ENCODE peak calls at places on chromosome 14, in eight cellular contexts. B, J, A, C, T, H, M and V are unnamed samples.

GRCh38 chr14:65002586-65003210 is 16.0 kb downstream of the FNTB start:
- DNase-seq in B (peak), J (no peak), A (no peak), C (no peak), T (no peak), H (no peak), M (no peak), V (no peak)

GRCh38 chr14:103128631-103129300 is 5.5 kb downstream of the TNFAIP2 start:
- DNase-seq in B (no peak), J (no peak), A (no peak), C (no peak), T (peak), H (peak), M (no peak), V (no peak)

GRCh38 chr14:98994571-98994970 is 277.4 kb downstream of the BCL11B start:
- DNase-seq in B (no peak), J (no peak), A (no peak), C (no peak), T (no peak), H (no peak), M (no peak), V (no peak)

GRCh38 chr14:34501997-34502396 is 37.5 kb downstream of the EAPP start:
- DNase-seq in B (peak), J (no peak), A (no peak), C (no peak), T (no peak), H (no peak), M (no peak), V (no peak)

GRCh38 chr14:74616507-74616906 is 4.5 kb upstream of the LTBP2 start:
- DNase-seq in B (peak), J (no peak), A (no peak), C (no peak), T (peak), H (no peak), M (no peak), V (no peak)

GRCh38 chr14:63436286-63437098 is 106.7 kb downstream of the PPP2R5E start:
- DNase-seq in B (no peak), J (no peak), A (no peak), C (no peak), T (no peak), H (no peak), M (no peak), V (no peak)

GRCh38 chr14:34536951-34537676 is 2.4 kb downstream of the EAPP start:
- DNase-seq in B (no peak), J (no peak), A (no peak), C (no peak), T (no peak), H (no peak), M (no peak), V (no peak)

GRCh38 chr14:90111895-90112534 is 50.2 kb downstream of the KCNK13 start:
- DNase-seq in B (peak), J (no peak), A (no peak), C (no peak), T (no peak), H (no peak), M (no peak), V (no peak)

GRCh38 chr14:66746316-66747006 is 238.5 kb downstream of the GPHN start:
- DNase-seq in B (peak), J (peak), A (no peak), C (no peak), T (no peak), H (no peak), M (no peak), V (no peak)

GRCh38 chr14:50821471-50822464 is 9.2 kb downstream of the NIN start:
- DNase-seq in B (no peak), J (no peak), A (no peak), C (peak), T (peak), H (no peak), M (peak), V (no peak)

GRCh38 chr14:88868558-88869159 is 44.2 kb downstream of the TTC8 start:
- DNase-seq in B (no peak), J (no peak), A (peak), C (no peak), T (no peak), H (no peak), M (no peak), V (no peak)

GRCh38 chr14:104931771-104932675 is 7.3 kb downstream of the PLD4 start:
- DNase-seq in B (no peak), J (no peak), A (peak), C (no peak), T (no peak), H (peak), M (no peak), V (no peak)

GRCh38 chr14:103393687-103394626 is 8.7 kb downstream of the MARK3 start:
- DNase-seq in B (no peak), J (no peak), A (no peak), C (peak), T (no peak), H (no peak), M (no peak), V (no peak)

GRCh38 chr14:33567736-33568124 is 383.1 kb downstream of the EGLN3 start:
- DNase-seq in B (no peak), J (no peak), A (no peak), C (no peak), T (no peak), H (no peak), M (no peak), V (no peak)

GRCh38 chr14:53567236-53567785 is 389.3 kb downstream of the BMP4 start:
- DNase-seq in B (no peak), J (no peak), A (no peak), C (no peak), T (no peak), H (no peak), M (no peak), V (no peak)

GRCh38 chr14:95065411-95065810 is 91.9 kb downstream of the DICER1 start:
- DNase-seq in B (no peak), J (no peak), A (no peak), C (no peak), T (no peak), H (no peak), M (no peak), V (no peak)

GRCh38 chr14:25048170-25049126 is 1.5 kb downstream of the STXBP6 start:
- DNase-seq in B (peak), J (peak), A (no peak), C (no peak), T (peak), H (no peak), M (no peak), V (no peak)

GRCh38 chr14:80498533-80498932 is 287.2 kb upstream of the DIO2 start:
- DNase-seq in B (no peak), J (no peak), A (no peak), C (no peak), T (no peak), H (no peak), M (no peak), V (no peak)

GRCh38 chr14:89164168-89165074 is 252.6 kb downstream of the FOXN3 start:
- DNase-seq in B (no peak), J (no peak), A (peak), C (peak), T (no peak), H (no peak), M (no peak), V (no peak)

GRCh38 chr14:44657688-44658388 is 150.8 kb upstream of the FSCB start:
- DNase-seq in B (no peak), J (no peak), A (no peak), C (no peak), T (no peak), H (no peak), M (no peak), V (no peak)

GRCh38 chr14:65560340-65561027 is 148.0 kb downstream of the FUT8 start:
- DNase-seq in B (no peak), J (no peak), A (no peak), C (no peak), T (no peak), H (no peak), M (no peak), V (no peak)

GRCh38 chr14:104278214-104278534 is 139.8 kb downstream of the KIF26A start:
- DNase-seq in B (no peak), J (no peak), A (no peak), C (no peak), T (no peak), H (peak), M (no peak), V (no peak)

GRCh38 chr14:50038398-50039119 is 77.8 kb downstream of the VCPKMT start:
- DNase-seq in B (peak), J (no peak), A (peak), C (peak), T (no peak), H (no peak), M (peak), V (no peak)

GRCh38 chr14:21093018-21093417 is 5.4 kb downstream of the ZNF219 start:
- DNase-seq in B (no peak), J (peak), A (no peak), C (no peak), T (no peak), H (peak), M (no peak), V (no peak)

DNA sequence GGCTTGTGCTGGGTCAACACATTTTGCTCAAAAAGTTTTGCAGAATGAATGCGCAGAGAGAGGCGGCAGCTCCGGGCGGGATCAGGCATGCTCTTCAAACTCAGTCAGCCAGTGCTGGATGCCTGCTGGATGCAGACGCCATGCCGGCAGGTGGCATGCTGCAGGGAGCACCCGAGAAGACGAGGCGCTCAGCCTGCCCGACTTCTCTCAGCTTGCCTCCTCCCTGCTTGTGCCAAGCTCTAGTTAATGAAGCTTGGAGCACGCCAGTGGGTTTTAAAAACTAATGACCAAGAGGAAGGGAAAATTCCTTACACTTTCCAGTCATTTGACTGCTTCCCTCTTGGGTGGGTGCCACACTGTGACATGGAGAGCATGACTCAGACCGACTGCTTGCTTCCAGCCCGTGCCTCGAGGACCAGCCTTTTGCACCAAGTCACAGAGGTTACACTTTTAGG is 39.8 kb downstream of the SLC24A4 start:
- DNase-seq in B (peak), J (no peak), A (no peak), C (no peak), T (no peak), H (peak), M (no peak), V (no peak)
- TF ChIP-seq CTCF in B (no peak), J (no peak), A (no peak), C (no peak), T (no peak), H (no peak), M (no peak), V (no peak)

GRCh38 chr14:59583755-59584154 is 7.1 kb upstream of the CCDC175 start:
- DNase-seq in B (peak), J (no peak), A (no peak), C (no peak), T (no peak), H (no peak), M (no peak), V (no peak)

GRCh38 chr14:59588136-59588535 is 11.5 kb upstream of the CCDC175 start:
- DNase-seq in B (no peak), J (no peak), A (no peak), C (no peak), T (no peak), H (no peak), M (no peak), V (no peak)

GRCh38 chr14:59585891-59586554 is 9.4 kb upstream of the CCDC175 start:
- DNase-seq in B (peak), J (no peak), A (no peak), C (no peak), T (no peak), H (no peak), M (no peak), V (no peak)

GRCh38 chr14:59582161-59582560 is 5.5 kb upstream of the CCDC175 start:
- DNase-seq in B (no peak), J (no peak), A (no peak), C (no peak), T (no peak), H (no peak), M (no peak), V (peak)

GRCh38 chr14:59582845-59583509 is 6.4 kb upstream of the CCDC175 start:
- DNase-seq in B (no peak), J (no peak), A (no peak), C (no peak), T (no peak), H (no peak), M (no peak), V (no peak)
- TF ChIP-seq CTCF in B (no peak), J (no peak), A (no peak), C (peak), T (no peak), H (no peak), M (no peak), V (no peak)

DNA sequence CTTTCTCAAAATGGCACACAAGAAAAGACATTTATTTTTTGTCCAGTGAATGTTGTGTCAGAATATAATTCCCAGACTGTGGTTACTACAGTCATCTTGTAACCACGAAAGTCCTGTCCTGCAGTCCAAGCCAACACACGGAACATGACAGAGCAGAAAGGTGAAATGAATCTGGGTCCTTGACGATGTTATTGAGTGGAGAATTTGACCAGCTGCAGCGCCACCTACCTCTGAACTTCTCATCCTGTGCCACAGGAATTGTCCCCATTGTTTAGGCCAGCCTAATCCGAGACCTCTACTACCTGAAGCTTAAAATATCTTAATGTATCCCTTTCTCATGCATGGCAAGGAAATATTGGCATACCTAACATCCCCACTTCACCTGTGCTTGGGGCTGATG is 64.1 kb upstream of the OTX2 start:
- DNase-seq in B (no peak), J (no peak), A (peak), C (no peak), T (no peak), H (no peak), M (no peak), V (no peak)
- TF ChIP-seq CTCF in B (no peak), J (no peak), A (peak), C (peak), T (no peak), H (peak), M (no peak), V (peak)

GRCh38 chr14:100287202-100287997 is 18.8 kb downstream of the SLC25A29 start:
- DNase-seq in B (no peak), J (no peak), A (no peak), C (no peak), T (peak), H (peak), M (no peak), V (no peak)

GRCh38 chr14:100286484-100287191 is 19.6 kb downstream of the SLC25A29 start:
- DNase-seq in B (no peak), J (no peak), A (no peak), C (no peak), T (peak), H (peak), M (no peak), V (no peak)

GRCh38 chr14:100285021-100285912 is 21.0 kb downstream of the SLC25A29 start:
- DNase-seq in B (peak), J (peak), A (peak), C (peak), T (peak), H (peak), M (peak), V (peak)

GRCh38 chr14:100283984-100284881 is 22.0 kb downstream of the SLC25A29 start:
- DNase-seq in B (no peak), J (no peak), A (no peak), C (no peak), T (peak), H (no peak), M (no peak), V (no peak)

GRCh38 chr14:100285913-100286400 is 20.3 kb downstream of the SLC25A29 start:
- DNase-seq in B (no peak), J (no peak), A (no peak), C (no peak), T (no peak), H (no peak), M (no peak), V (no peak)
- TF ChIP-seq CTCF in B (no peak), J (no peak), A (no peak), C (no peak), T (no peak), H (no peak), M (no peak), V (no peak)